ENCODE peak calls at places on chromosomes 1 and 21, in six cellular contexts. A, D, M, I, H and G are unnamed samples.

GRCh38 chr1:31783846-31784245 is 19.7 kb upstream of the ADGRB2 start:
- DNase-seq in A (no peak), I (no peak), D (no peak), H (no peak), M (no peak), G (no peak)

GRCh38 chr1:23343246-23344110 is 606 bp downstream of the HNRNPR start:
- DNase-seq in M (peak; percentile 73), H (no peak), A (peak; percentile 76), D (no peak), I (peak; percentile 80), G (peak; percentile 70)

GRCh38 chr1:17792421-17792820 is 37.3 kb downstream of the ACTL8 start:
- DNase-seq in H (no peak), M (no peak), D (no peak), A (no peak), I (no peak), G (no peak)

GRCh38 chr1:107795994-107796393 is 169.0 kb downstream of the VAV3 start:
- DNase-seq in A (no peak), M (no peak), I (peak; percentile 79), D (peak; percentile 16), H (no peak), G (no peak)

GRCh38 chr1:31846484-31846883 is 30.7 kb upstream of the SPOCD1 start:
- DNase-seq in M (no peak), I (no peak), A (no peak), D (no peak), H (no peak), G (no peak)

GRCh38 chr1:93960641-93961147 is 51.5 kb upstream of the GCLM start:
- DNase-seq in M (peak; percentile 27), I (no peak), D (no peak), H (no peak), A (peak; percentile 16), G (no peak)

GRCh38 chr1:171117085-171117484 is 26.4 kb downstream of the FMO3 start:
- DNase-seq in M (no peak), H (no peak), A (no peak), D (no peak), I (no peak), G (no peak)

GRCh38 chr21:31193761-31194160 is 150.3 kb downstream of the TIAM1 start:
- DNase-seq in H (no peak), M (no peak), A (no peak), I (no peak), D (no peak), G (no peak)

GRCh38 chr21:44300262-44300959 is 558 bp downstream of the PFKL start:
- DNase-seq in A (peak; percentile 86), H (peak; percentile 89), M (peak; percentile 45), D (peak; percentile 63), I (peak; percentile 80), G (peak; percentile 36)

GRCh38 chr1:15957221-15958090 is 18.4 kb downstream of the ZBTB17 start:
- DNase-seq in I (no peak), M (no peak), D (no peak), A (no peak), H (peak; percentile 26), G (no peak)

GRCh38 chr1:175252561-175252960 is 60.0 kb upstream of the KIAA0040 start:
- DNase-seq in A (no peak), D (no peak), M (no peak), I (no peak), H (no peak), G (no peak)

GRCh38 chr1:59271861-59272260 is 25.0 kb upstream of the FGGY start:
- DNase-seq in D (no peak), I (no peak), H (no peak), M (no peak), A (no peak), G (no peak)

GRCh38 chr1:173042806-173043205 is 7.9 kb downstream of the TNFSF18 start:
- DNase-seq in D (no peak), H (no peak), A (no peak), M (no peak), I (no peak), G (peak; percentile 63)

GRCh38 chr1:25619101-25619890 is 2.7 kb downstream of the MAN1C1 start:
- DNase-seq in M (no peak), H (peak; percentile 79), D (peak; percentile 29), I (peak; percentile 57), A (peak; percentile 52), G (no peak)

GRCh38 chr1:55056632-55056992 is 17.3 kb downstream of the PCSK9 start:
- DNase-seq in H (no peak), M (no peak), D (no peak), A (no peak), I (no peak), G (no peak)

GRCh38 chr1:87103099-87103498 is 188.7 kb downstream of the HS2ST1 start:
- DNase-seq in H (no peak), D (no peak), M (peak; percentile 10), I (no peak), A (no peak), G (no peak)

GRCh38 chr1:19209439-19209989 is 552 bp downstream of the UBR4 start:
- DNase-seq in A (peak; percentile 76), M (peak; percentile 40), D (peak; percentile 23), H (peak; percentile 36), I (peak; percentile 59), G (peak; percentile 52)

GRCh38 chr1:30358510-30358909 is 364.9 kb downstream of the MATN1 start:
- DNase-seq in A (no peak), D (no peak), M (no peak), I (no peak), H (no peak), G (no peak)

GRCh38 chr1:1614954-1615255 is 395 bp upstream of the MIB2 start:
- DNase-seq in A (no peak), M (no peak), I (no peak), H (no peak), D (no peak), G (no peak)

GRCh38 chr1:209780276-209780675 is 4.1 kb downstream of the C1orf74 start:
- DNase-seq in D (no peak), A (no peak), H (no peak), I (no peak), M (no peak), G (no peak)

GRCh38 chr1:1202831-1203560 is 3.4 kb downstream of the TNFRSF18 start:
- DNase-seq in A (no peak), H (no peak), I (no peak), D (peak; percentile 6), M (no peak), G (no peak)

GRCh38 chr1:226128487-226129075 is 58.0 kb downstream of the ACBD3 start:
- DNase-seq in D (no peak), H (peak; percentile 5), I (no peak), M (peak; percentile 59), A (peak; percentile 52), G (no peak)

GRCh38 chr21:34844033-34844923 is 175.5 kb downstream of the CLIC6 start:
- DNase-seq in M (no peak), H (no peak), I (no peak), A (peak; percentile 53), D (no peak), G (peak; percentile 49)

GRCh38 chr1:177586429-177586828 is 383.4 kb downstream of the SEC16B start:
- DNase-seq in M (peak; percentile 70), A (peak; percentile 73), D (no peak), H (no peak), I (no peak), G (peak; percentile 88)

GRCh38 chr1:209534496-209535250 is 48.8 kb upstream of the CAMK1G start:
- DNase-seq in H (no peak), I (no peak), M (no peak), A (no peak), D (no peak), G (no peak)

GRCh38 chr1:167492509-167492910 is 25.8 kb downstream of the CD247 start:
- DNase-seq in I (no peak), D (peak; percentile 48), A (no peak), M (no peak), H (no peak), G (no peak)

GRCh38 chr1:34364376-34364775 is 187.7 kb downstream of the C1orf94 start:
- DNase-seq in A (no peak), I (no peak), D (no peak), H (no peak), M (no peak), G (no peak)

GRCh38 chr1:229875086-229875485 is 192.0 kb upstream of the GALNT2 start:
- DNase-seq in H (no peak), I (no peak), D (no peak), M (no peak), A (no peak), G (no peak)

GRCh38 chr1:84344286-84344685 is 42.8 kb downstream of the SAMD13 start:
- DNase-seq in A (no peak), D (no peak), H (no peak), I (no peak), M (peak; percentile 32), G (peak; percentile 37)

GRCh38 chr1:151530461-151530860 is 9.6 kb upstream of the TUFT1 start:
- DNase-seq in M (no peak), H (no peak), I (no peak), A (no peak), D (no peak), G (no peak)
- H3K4me3 ChIP-seq in M (no peak overlapping the region), H (no peak overlapping the region), I (no peak overlapping the region), A (no peak overlapping the region), D (no peak overlapping the region), G (no peak overlapping the region)

GRCh38 chr1:206504363-206504713 is 3.0 kb upstream of the RASSF5 start:
- DNase-seq in H (no peak), I (no peak), D (no peak), M (no peak), A (no peak), G (no peak)

GRCh38 chr1:206502403-206502802 is 4.9 kb upstream of the RASSF5 start:
- DNase-seq in D (no peak), A (no peak), I (no peak), H (no peak), M (no peak), G (no peak)

GRCh38 chr1:206501881-206502280 is 5.5 kb upstream of the RASSF5 start:
- DNase-seq in H (no peak), D (no peak), A (no peak), I (no peak), M (no peak), G (no peak)

GRCh38 chr1:206502813-206503212 is 4.5 kb upstream of the RASSF5 start:
- DNase-seq in A (peak; percentile 43), D (no peak), I (no peak), H (no peak), M (peak; percentile 57), G (no peak)

GRCh38 chr1:206503591-206504362 is 3.6 kb upstream of the RASSF5 start:
- DNase-seq in A (peak; percentile 82), M (peak; percentile 94), D (no peak), I (no peak), H (no peak), G (peak; percentile 97)
- H3K4me3 ChIP-seq in A (peak overlapping the region; percentile 24), M (no peak overlapping the region), D (no peak overlapping the region), I (no peak overlapping the region), H (no peak overlapping the region), G (no peak overlapping the region)

GRCh38 chr1:240173836-240174235 is 82.2 kb downstream of the FMN2 start:
- DNase-seq in H (no peak), I (no peak), M (peak; percentile 63), D (no peak), A (peak; percentile 52), G (no peak)
- H3K4me3 ChIP-seq in H (no peak overlapping the region), I (no peak overlapping the region), M (no peak overlapping the region), D (no peak overlapping the region), A (no peak overlapping the region), G (no peak overlapping the region)

DNA sequence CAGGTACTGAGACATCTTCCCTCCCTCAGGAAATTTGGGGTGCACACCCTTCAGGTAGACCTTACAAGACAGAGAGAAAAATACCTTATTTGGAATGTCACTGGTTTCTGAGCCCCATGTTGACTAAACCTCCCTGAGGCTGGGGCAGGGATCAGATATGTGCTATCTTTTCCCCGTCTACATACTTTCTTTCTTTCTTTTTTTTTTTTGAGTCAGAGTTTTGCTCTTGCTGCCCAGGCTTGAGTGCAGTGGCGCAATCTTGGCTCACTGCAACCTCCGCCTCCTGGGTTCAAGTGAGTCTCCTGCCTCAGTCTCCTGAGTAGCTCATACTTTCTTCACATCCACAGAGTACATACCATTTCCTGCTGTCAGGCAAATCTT is 1.6 kb downstream of the CYB5R1 start:
- DNase-seq in D (no peak), I (no peak), A (peak; percentile 5), H (no peak), M (no peak), G (no peak)
- H3K4me3 ChIP-seq in D (no peak overlapping the region), I (no peak overlapping the region), A (no peak overlapping the region), H (no peak overlapping the region), M (no peak overlapping the region), G (no peak overlapping the region)